ENCODE peak calls at places on chromosomes 11 and 22, in eight cellular contexts. U is mesenchymal stem cell, N is lung, Y is SJSA1, X is IMR-90, C is uterus, D is sigmoid colon, I is heart right ventricle. B is an unnamed sample. For H3K9me3 and H3K27me3, the result is how much of the 10 kb centered on the place peaks cover.

GRCh38 chr11:45933131-45933821 is 10.8 kb downstream of the LARGE2 start:
- DNase-seq in Y (no peak), I (no peak), U (peak), N (no peak), C (no peak), D (peak), X (peak), B (peak)

GRCh38 chr22:41781508-41781906 is 19.0 kb upstream of the CCDC134 start:
- DNase-seq in C (no peak), N (no peak), X (no peak), I (no peak), D (no peak), U (no peak), Y (no peak), B (no peak)

GRCh38 chr11:134821422-134821821 is 409.4 kb upstream of the B3GAT1 start:
- DNase-seq in U (no peak), X (no peak), N (peak), D (no peak), Y (no peak), I (no peak), C (no peak), B (no peak)

GRCh38 chr11:134760307-134760706 is 348.3 kb upstream of the B3GAT1 start:
- DNase-seq in U (no peak), X (no peak), I (no peak), C (no peak), D (no peak), N (no peak), Y (no peak), B (no peak)

GRCh38 chr11:12155696-12156095 is 45.3 kb downstream of the MICAL2 start:
- DNase-seq in U (no peak), C (no peak), X (no peak), Y (no peak), I (no peak), N (no peak), D (no peak), B (no peak)

GRCh38 chr11:17382046-17382728 is 6.3 kb downstream of the KCNJ11 start:
- DNase-seq in C (no peak), U (no peak), Y (no peak), N (no peak), X (peak), I (no peak), D (no peak), B (no peak)

GRCh38 chr11:62646825-62647608 is 604 bp upstream of the GANAB start:
- DNase-seq in I (no peak), X (no peak), N (no peak), C (no peak), U (no peak), Y (no peak), D (peak), B (no peak)

GRCh38 chr11:33016654-33017053 is 976 bp downstream of the DEPDC7 start:
- DNase-seq in C (no peak), Y (no peak), N (no peak), I (no peak), D (no peak), X (no peak), U (no peak), B (no peak)

GRCh38 chr11:77441409-77441808 is 32.5 kb downstream of the PAK1 start:
- DNase-seq in N (no peak), I (no peak), Y (no peak), C (no peak), X (no peak), U (no peak), D (no peak), B (no peak)

GRCh38 chr11:132601863-132602262 is 930.4 kb downstream of the OPCML start:
- DNase-seq in N (no peak), I (no peak), D (no peak), Y (no peak), C (no peak), X (no peak), U (no peak), B (no peak)

GRCh38 chr22:43854151-43854785 is 8.0 kb downstream of the SULT4A1 start:
- DNase-seq in N (no peak), I (no peak), X (no peak), D (peak), Y (no peak), U (no peak), C (no peak), B (no peak)

GRCh38 chr11:1918436-1919315 is 827 bp upstream of the TNNT3 start:
- DNase-seq in U (no peak), X (no peak), N (no peak), C (peak), I (no peak), Y (no peak), D (no peak), B (no peak)

GRCh38 chr11:55942785-55943392 is 6.7 kb upstream of the OR5I1 start:
- DNase-seq in D (no peak), Y (no peak), U (peak), C (no peak), N (no peak), X (peak), I (no peak), B (no peak)

GRCh38 chr11:56923116-56923515 is 65.6 kb upstream of the OR5AK2 start:
- DNase-seq in X (no peak), D (no peak), N (no peak), U (no peak), I (no peak), C (no peak), Y (no peak), B (no peak)

GRCh38 chr22:23251445-23252093 is 71.3 kb downstream of the BCR start:
- DNase-seq in X (peak), I (no peak), U (peak), C (no peak), Y (no peak), D (no peak), N (no peak), B (peak)

GRCh38 chr11:67276821-67277230 is 10.6 kb downstream of the GRK2 start:
- DNase-seq in D (peak), U (no peak), C (no peak), I (peak), Y (peak), X (peak), N (no peak), B (peak)

GRCh38 chr22:29096736-29097669 is 24.2 kb downstream of the KREMEN1 start:
- DNase-seq in I (no peak), N (no peak), C (no peak), U (no peak), D (no peak), Y (no peak), X (peak), B (no peak)

GRCh38 chr22:35749808-35750207 is 32.1 kb downstream of the APOL5 start:
- DNase-seq in D (no peak), C (no peak), I (no peak), U (peak), Y (peak), X (no peak), N (no peak), B (peak)

GRCh38 chr22:24523873-24524272 is 28.7 kb downstream of the UPB1 start:
- DNase-seq in X (peak), Y (no peak), N (no peak), I (no peak), C (no peak), D (no peak), U (peak), B (no peak)

GRCh38 chr11:67098799-67099198 is 20.3 kb upstream of the KDM2A start:
- DNase-seq in D (no peak), N (no peak), U (no peak), Y (no peak), I (no peak), C (no peak), X (no peak), B (no peak)

GRCh38 chr11:15627560-15627959 is 512.8 kb downstream of the INSC start:
- DNase-seq in Y (no peak), C (no peak), D (no peak), U (peak), N (no peak), I (no peak), X (peak), B (peak)

GRCh38 chr11:126175261-126175885 is 36.1 kb downstream of the RPUSD4 start:
- DNase-seq in C (peak), D (no peak), N (no peak), U (no peak), Y (no peak), X (no peak), I (no peak), B (no peak)

GRCh38 chr11:103051986-103052385 is 40.0 kb downstream of the DCUN1D5 start:
- DNase-seq in C (no peak), U (no peak), I (no peak), D (no peak), N (no peak), Y (no peak), X (peak), B (peak)

GRCh38 chr11:65435330-65435931 is 12.8 kb downstream of the NEAT1 start:
- DNase-seq in D (peak), Y (no peak), N (no peak), X (peak), U (peak), C (no peak), I (no peak), B (no peak)
- H3K4me3 ChIP-seq in D (no peak), Y (no peak), N (no peak), X (no peak), U (peak), C (no peak), I (no peak), B (no peak)

GRCh38 chr11:42410251-42410956 is 901.4 kb upstream of the API5 start:
- DNase-seq in Y (no peak), I (no peak), X (no peak), C (no peak), N (no peak), D (no peak), U (no peak), B (no peak)
- H3K9me3 ChIP-seq in Y (under half), I (under half), X (under half), C (under half), N (under half), D (under half), U (under half), B (under half)

DNA sequence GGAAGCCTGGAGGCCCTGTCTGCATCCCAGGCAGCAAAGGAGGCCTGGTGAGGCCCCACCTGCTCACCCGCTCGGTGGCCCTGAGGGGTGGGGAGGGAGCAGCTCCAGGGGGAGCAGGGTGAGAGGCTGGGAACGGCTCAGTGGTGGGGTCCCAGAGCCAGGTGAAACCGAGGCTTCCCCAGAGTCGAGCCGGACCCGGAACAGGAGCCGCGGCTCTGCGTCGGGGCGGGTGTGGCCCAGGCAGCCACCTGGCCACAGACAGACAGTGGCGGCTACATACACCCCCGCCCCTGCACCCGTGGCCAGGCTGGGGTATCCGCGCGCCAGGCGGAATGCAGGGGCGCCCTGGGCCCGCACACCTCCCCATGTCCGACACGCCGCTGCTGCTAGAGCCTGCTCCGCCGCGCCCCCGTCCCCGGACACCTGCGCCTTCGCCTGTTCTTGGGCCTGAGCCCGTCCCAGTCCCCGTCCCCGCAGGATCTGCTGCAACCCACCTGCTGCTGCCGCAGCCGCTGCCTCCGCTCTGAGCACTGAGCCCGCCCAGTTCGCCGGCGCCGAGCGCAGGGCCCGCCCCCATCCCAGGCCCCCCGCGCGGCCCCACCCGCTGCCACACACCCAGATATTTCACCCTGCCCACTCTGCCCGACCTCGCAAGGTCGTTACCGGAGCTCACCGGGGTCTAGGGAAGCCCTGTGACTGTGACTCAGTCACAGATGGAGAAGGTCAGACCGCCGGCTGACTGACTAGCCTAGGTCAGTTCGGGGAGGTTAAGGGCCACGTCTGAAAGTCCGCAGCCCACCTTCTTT is at the start of gene SLC7A4:
- DNase-seq in D (no peak), U (no peak), Y (no peak), I (no peak), X (no peak), N (no peak), C (no peak), B (no peak)
- H3K27me3 ChIP-seq in D (under half), U (half or more), Y (under half), I (under half), X (under half), N (under half), C (under half), B (under half)

DNA sequence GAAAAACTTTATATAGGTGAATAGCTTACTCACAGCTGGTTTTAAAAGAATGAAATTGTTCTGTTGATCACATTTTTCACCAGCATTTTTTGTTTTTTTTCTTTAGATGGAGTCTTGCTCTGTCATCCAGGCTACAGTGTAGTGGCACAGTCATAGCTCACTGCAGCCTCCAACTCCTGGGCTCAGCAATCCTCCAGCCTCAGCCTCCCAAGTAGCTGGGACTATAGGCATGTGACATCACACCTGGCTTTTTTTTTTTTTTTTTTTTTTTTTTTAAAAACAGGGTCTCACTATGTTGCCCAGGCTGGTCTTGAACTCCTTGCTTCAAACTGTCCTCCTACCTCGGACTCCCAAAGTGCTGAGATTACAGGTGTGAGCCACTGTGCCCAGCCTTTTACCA is 3.6 kb downstream of the PACS1 start:
- DNase-seq in I (no peak), N (no peak), X (no peak), U (no peak), C (no peak), Y (peak), D (no peak), B (no peak)
- H3K4me3 ChIP-seq in I (no peak), N (no peak), X (no peak), U (no peak), C (no peak), Y (no peak), D (no peak), B (no peak)

GRCh38 chr11:8947230-8947943 is 4.6 kb upstream of the ASCL3 start:
- DNase-seq in U (peak), D (no peak), C (no peak), I (no peak), Y (no peak), N (no peak), X (peak), B (no peak)

GRCh38 chr11:8942518-8943066 is at the start of gene ASCL3:
- DNase-seq in D (no peak), Y (no peak), U (no peak), X (no peak), N (no peak), C (no peak), I (no peak), B (no peak)

GRCh38 chr11:8937659-8938058 is 4.9 kb upstream of the C11orf16 start:
- DNase-seq in C (no peak), D (no peak), X (no peak), I (no peak), Y (no peak), N (no peak), U (no peak), B (no peak)

GRCh38 chr11:8937159-8937558 is 4.4 kb upstream of the C11orf16 start:
- DNase-seq in N (no peak), Y (no peak), D (no peak), C (no peak), U (no peak), X (no peak), I (no peak), B (no peak)

DNA sequence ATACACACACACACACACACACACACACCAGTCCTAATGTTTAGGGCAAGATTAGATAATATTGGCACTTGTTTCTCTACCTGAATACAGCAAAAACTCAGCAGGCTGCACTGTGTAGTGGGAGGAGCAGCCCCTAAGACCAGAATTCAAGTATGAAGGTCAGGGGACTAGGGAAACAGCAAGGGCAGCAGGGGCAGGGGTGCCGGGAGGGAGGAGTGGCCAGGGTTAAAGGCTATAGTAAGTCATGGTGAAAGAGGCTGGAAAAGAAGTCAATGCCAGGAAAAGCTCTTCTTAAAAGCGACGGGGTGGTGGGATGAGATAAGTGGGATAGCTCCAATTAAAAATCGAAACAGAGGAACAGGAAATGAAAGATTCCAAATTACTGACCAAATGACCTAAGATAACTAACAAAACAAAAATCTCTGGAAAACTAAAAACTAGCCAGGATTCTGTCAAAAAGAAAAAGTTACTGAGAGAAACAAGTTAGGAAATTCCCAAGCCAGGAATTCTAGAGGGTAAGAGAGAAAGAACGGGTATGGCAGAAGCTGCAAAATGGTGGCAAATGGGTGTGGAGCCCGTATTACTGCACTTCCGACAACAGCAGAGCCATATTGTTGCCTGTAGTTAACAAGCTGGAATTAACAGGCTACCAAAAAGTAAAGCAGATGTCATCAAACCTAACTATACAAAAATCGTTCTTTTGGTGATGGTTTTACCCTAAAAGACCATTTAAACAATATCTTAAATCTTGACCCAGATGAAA is 1.3 kb downstream of the ASCL3 start:
- DNase-seq in N (no peak), U (no peak), Y (no peak), X (no peak), C (no peak), D (no peak), I (no peak), B (no peak)
- H3K9me3 ChIP-seq in N (under half), U (under half), Y (under half), X (under half), C (under half), D (under half), I (under half), B (under half)

GRCh38 chr11:110564676-110565343 is 135.1 kb downstream of the FDX1 start:
- DNase-seq in U (no peak), N (no peak), C (no peak), D (no peak), I (no peak), Y (no peak), X (no peak), B (no peak)

GRCh38 chr11:110571286-110571685 is 141.0 kb downstream of the ARHGAP20 start:
- DNase-seq in C (no peak), X (no peak), D (no peak), Y (no peak), N (no peak), U (no peak), I (no peak), B (no peak)

GRCh38 chr11:110565344-110565684 is 135.6 kb downstream of the FDX1 start:
- DNase-seq in D (no peak), Y (no peak), N (no peak), C (no peak), X (peak), I (no peak), U (peak), B (no peak)

GRCh38 chr11:110566577-110566976 is 136.8 kb downstream of the FDX1 start:
- DNase-seq in N (no peak), D (no peak), Y (no peak), U (no peak), X (no peak), C (no peak), I (no peak), B (no peak)

DNA sequence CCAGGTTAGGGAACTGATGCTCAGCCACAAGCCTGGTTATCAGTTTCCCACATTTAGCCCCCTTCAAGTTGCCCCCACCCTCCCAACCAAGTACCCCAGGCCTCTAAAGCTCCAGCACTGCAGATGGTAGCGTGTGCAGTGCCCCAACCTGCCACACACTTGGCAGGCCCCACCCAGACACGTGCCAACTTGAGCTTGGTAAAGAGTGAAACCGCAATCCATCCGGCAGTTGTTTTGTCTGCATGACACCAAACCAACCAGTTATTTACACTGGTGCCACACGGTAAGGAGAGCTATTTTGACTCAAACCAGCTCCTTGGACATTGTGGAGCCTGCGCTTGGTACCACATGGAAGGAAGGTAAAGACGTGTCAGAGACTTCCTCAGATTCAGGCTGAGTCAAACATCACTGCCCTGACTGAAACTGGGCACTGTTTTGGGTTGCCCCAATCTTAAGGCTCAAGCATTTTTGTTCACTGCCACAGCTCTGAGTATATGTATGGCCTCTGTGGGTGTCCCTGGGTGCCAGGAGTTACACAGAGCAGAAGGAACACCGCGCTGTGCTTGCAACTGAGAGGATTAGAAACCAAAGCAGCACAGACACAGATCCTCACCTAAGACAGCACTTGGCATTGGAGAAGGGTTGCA is 136.1 kb downstream of the FDX1 start:
- DNase-seq in D (no peak), Y (no peak), I (no peak), C (no peak), X (no peak), U (no peak), N (peak), B (peak)
- H3K27me3 ChIP-seq in D (under half), Y (under half), I (under half), C (under half), X (under half), U (under half), N (under half), B (under half)

DNA sequence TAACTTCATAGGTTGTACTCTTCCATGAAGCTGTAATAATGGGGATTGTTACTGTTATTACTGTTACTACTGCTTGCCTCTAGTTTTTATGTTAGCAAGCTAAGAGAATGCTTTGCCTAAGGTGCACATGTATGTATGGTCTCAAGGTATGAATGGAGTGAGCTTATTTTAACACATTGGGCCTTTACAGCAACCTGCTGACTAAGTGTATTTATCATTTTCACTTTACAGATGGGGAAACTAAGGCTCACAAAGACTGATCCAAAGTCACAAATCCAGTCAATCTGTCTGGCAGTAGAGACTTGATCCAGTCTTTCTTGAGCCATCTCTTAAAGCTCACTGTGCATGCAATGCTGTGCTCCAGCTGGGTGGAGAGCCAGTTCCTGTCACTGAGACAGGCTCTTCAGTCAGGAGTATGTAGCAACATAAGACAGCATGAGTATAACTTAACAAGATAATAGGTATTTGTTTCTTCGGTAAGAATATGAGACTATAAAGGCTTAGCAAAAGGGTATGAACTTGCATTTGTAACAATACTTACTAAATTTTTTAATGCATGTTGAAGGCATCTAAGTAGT is 66.5 kb downstream of the PPP2R1B start:
- DNase-seq in U (no peak), N (no peak), D (no peak), C (no peak), I (no peak), X (no peak), Y (no peak), B (no peak)
- H3K4me3 ChIP-seq in U (no peak), N (no peak), D (no peak), C (no peak), I (no peak), X (no peak), Y (no peak), B (no peak)

GRCh38 chr11:125053167-125053566 is 9.9 kb upstream of the SLC37A2 start:
- DNase-seq in Y (no peak), D (no peak), I (no peak), U (no peak), C (no peak), N (no peak), X (no peak), B (no peak)
- H3K9me3 ChIP-seq in Y (under half), D (under half), I (under half), U (under half), C (under half), N (under half), X (under half), B (under half)